ENCODE peak calls at places on chromosomes 4 and X, in ten cellular contexts. B is K562, M is psoas muscle, N is transverse colon, O is mucosa of descending colon, G is ascending aorta, W is sigmoid colon, X is SJSA1, I is aorta, Q is testis. Z is an unnamed sample. For H3K4me1, the result is how much of the 10 kb centered on the place peaks cover.

GRCh38 chr4:120616041-120616440 is 306.5 kb downstream of the PRDM5 start:
- DNase-seq in B (no peak), M (no peak), N (no peak), O (no peak), G (no peak), W (no peak), X (no peak), I (no peak), Q (no peak), Z (no peak)

GRCh38 chrX:149527705-149528104 is 13.1 kb upstream of the EOLA1 start:
- DNase-seq in B (peak), M (no peak), N (no peak), O (no peak), G (no peak), W (no peak), X (no peak), I (no peak), Q (no peak), Z (peak)

GRCh38 chr4:23903859-23904438 is 14.1 kb upstream of the PPARGC1A start:
- DNase-seq in B (no peak), M (no peak), N (no peak), O (no peak), G (no peak), W (no peak), X (no peak), I (no peak), Q (no peak), Z (no peak)

GRCh38 chr4:189341881-189342280 is 598.8 kb upstream of the FRG1 start:
- DNase-seq in B (no peak), M (no peak), N (no peak), O (no peak), G (no peak), W (no peak), X (no peak), I (no peak), Q (no peak), Z (no peak)

GRCh38 chrX:97524997-97525396 is 641.3 kb downstream of the RPA4 start:
- DNase-seq in B (no peak), M (no peak), N (no peak), O (no peak), G (no peak), W (no peak), X (no peak), I (no peak), Q (no peak), Z (no peak)

GRCh38 chr4:145130788-145131398 is 32.8 kb downstream of the ABCE1 start:
- DNase-seq in B (no peak), M (no peak), N (no peak), O (no peak), G (no peak), W (no peak), X (no peak), I (no peak), Q (no peak), Z (peak)

GRCh38 chrX:47849776-47850175 is 13.1 kb downstream of the ZNF81 start:
- DNase-seq in B (no peak), M (no peak), N (no peak), O (no peak), G (no peak), W (no peak), X (no peak), I (no peak), Q (no peak), Z (no peak)

GRCh38 chr4:244471-244870 is 60.8 kb downstream of the ZNF732 start:
- DNase-seq in B (peak), M (no peak), N (peak), O (peak), G (no peak), W (peak), X (no peak), I (no peak), Q (peak), Z (peak)

GRCh38 chr4:120771907-120772306 is 150.6 kb downstream of the PRDM5 start:
- DNase-seq in B (no peak), M (no peak), N (no peak), O (no peak), G (no peak), W (no peak), X (no peak), I (no peak), Q (no peak), Z (no peak)

GRCh38 chr4:1572521-1572920 is 111.6 kb downstream of the FAM53A start:
- DNase-seq in B (peak), M (no peak), N (no peak), O (peak), G (no peak), W (peak), X (no peak), I (peak), Q (no peak), Z (no peak)

GRCh38 chr4:186158021-186158859 is 33.1 kb upstream of the CYP4V2 start:
- DNase-seq in B (no peak), M (no peak), N (no peak), O (no peak), G (no peak), W (no peak), X (no peak), I (no peak), Q (no peak), Z (no peak)

GRCh38 chrX:25028726-25029125 is 13.0 kb upstream of the ARX start:
- DNase-seq in B (no peak), M (no peak), N (no peak), O (no peak), G (no peak), W (no peak), X (no peak), I (no peak), Q (no peak), Z (no peak)

GRCh38 chr4:13322681-13323101 is 161.4 kb downstream of the RAB28 start:
- DNase-seq in B (no peak), M (no peak), N (no peak), O (no peak), G (no peak), W (no peak), X (no peak), I (no peak), Q (no peak), Z (no peak)

GRCh38 chr4:155692990-155693659 is 26.5 kb downstream of the GUCY1A1 start:
- DNase-seq in B (no peak), M (no peak), N (no peak), O (no peak), G (no peak), W (no peak), X (no peak), I (no peak), Q (no peak), Z (no peak)

GRCh38 chr4:8307126-8307525 is 37.6 kb downstream of the HTRA3 start:
- DNase-seq in B (no peak), M (no peak), N (no peak), O (no peak), G (no peak), W (peak), X (no peak), I (peak), Q (no peak), Z (no peak)

GRCh38 chr4:123559955-123560669 is 163.5 kb downstream of the SPRY1 start:
- DNase-seq in B (no peak), M (no peak), N (no peak), O (no peak), G (no peak), W (no peak), X (no peak), I (no peak), Q (no peak), Z (no peak)

GRCh38 chrX:1387141-1387776 is 4.7 kb downstream of the SLC25A6 start:
- DNase-seq in B (peak), M (peak), N (no peak), O (peak), G (no peak), W (peak), X (peak), I (peak), Q (peak), Z (no peak)

GRCh38 chrX:49053223-49054072 is 5.4 kb upstream of the CCDC120 start:
- DNase-seq in B (peak), M (peak), N (peak), O (peak), G (no peak), W (peak), X (peak), I (peak), Q (peak), Z (peak)

GRCh38 chr4:122163301-122163700 is 11.2 kb downstream of the BLTP1 start:
- DNase-seq in B (no peak), M (no peak), N (no peak), O (no peak), G (no peak), W (no peak), X (no peak), I (no peak), Q (no peak), Z (no peak)

GRCh38 chrX:107537815-107538214 is 88.4 kb downstream of the FRMPD3 start:
- DNase-seq in B (peak), M (no peak), N (no peak), O (no peak), G (no peak), W (no peak), X (peak), I (no peak), Q (peak), Z (peak)

GRCh38 chrX:120087289-120088017 is 10.0 kb upstream of the RHOXF2B start:
- DNase-seq in B (no peak), M (no peak), N (no peak), O (no peak), G (no peak), W (no peak), X (no peak), I (no peak), Q (no peak), Z (no peak)

GRCh38 chrX:101191217-101191750 is 28.3 kb upstream of the DRP2 start:
- DNase-seq in B (peak), M (peak), N (no peak), O (no peak), G (no peak), W (no peak), X (no peak), I (peak), Q (peak), Z (no peak)

GRCh38 chrX:47637546-47638195 is 7.9 kb upstream of the CFP start:
- DNase-seq in B (peak), M (peak), N (peak), O (peak), G (no peak), W (no peak), X (no peak), I (no peak), Q (peak), Z (peak)

GRCh38 chr4:129261584-129261983 is 165.6 kb downstream of the C4orf33 start:
- DNase-seq in B (no peak), M (no peak), N (no peak), O (no peak), G (no peak), W (no peak), X (no peak), I (no peak), Q (no peak), Z (no peak)

GRCh38 chr4:129264008-129264657 is 168.2 kb downstream of the C4orf33 start:
- DNase-seq in B (no peak), M (no peak), N (no peak), O (no peak), G (no peak), W (no peak), X (no peak), I (no peak), Q (no peak), Z (no peak)
- H3K4me1 ChIP-seq in B (under half), M (under half), N (under half), O (under half), G (under half), W (under half), X (under half), I (under half), Q (under half), Z (under half)

DNA sequence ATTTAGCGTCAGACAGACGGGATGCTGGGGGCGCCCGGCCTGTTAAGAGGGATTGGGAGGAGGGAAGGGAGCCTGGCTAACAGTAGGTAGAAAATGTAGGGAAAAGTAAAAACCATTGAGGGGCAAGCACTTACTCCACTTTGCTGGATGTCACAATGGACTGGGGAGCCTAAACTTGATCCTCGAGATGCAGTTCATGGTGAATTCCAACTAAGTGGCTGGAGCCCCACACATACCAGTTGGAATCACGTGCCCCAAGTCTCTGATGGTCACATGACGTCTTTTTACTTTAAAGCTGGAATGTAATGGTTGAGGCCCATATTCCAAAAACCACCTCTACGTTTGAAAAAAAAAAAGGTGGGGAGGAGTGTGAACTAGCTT is 1.5 kb downstream of the PLS3 start:
- DNase-seq in B (no peak), M (no peak), N (no peak), O (no peak), G (no peak), W (no peak), X (no peak), I (no peak), Q (no peak), Z (no peak)
- H3K4me1 ChIP-seq in B (under half), M (under half), N (under half), O (under half), G (under half), W (under half), X (under half), I (under half), Q (under half), Z (under half)

GRCh38 chr4:37680089-37680488 is 6.1 kb downstream of the RELL1 start:
- DNase-seq in B (no peak), M (no peak), N (no peak), O (no peak), G (no peak), W (no peak), X (no peak), I (no peak), Q (no peak), Z (no peak)
- H3K4me1 ChIP-seq in B (under half), M (half or more), N (half or more), O (under half), G (under half), W (under half), X (under half), I (under half), Q (under half), Z (under half)

DNA sequence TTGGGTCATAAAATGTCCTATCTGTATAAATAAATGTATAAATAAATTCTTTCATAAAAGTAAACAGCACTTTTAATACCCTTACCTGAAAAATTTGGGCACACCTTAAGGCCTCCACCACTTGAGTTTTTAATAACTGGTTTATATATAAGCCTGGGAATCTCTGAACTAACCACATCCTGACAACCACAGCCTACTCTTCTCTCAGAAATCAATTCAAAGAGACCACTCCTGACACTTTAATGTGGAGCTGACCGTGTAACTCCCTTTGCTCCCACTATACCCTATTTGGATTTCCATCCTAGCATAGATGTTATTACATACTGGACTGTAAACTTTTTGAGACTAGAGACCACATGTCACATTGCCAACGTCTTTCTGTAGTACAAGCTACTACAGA is 3.5 kb downstream of the FBXL5 start:
- DNase-seq in B (no peak), M (no peak), N (no peak), O (no peak), G (no peak), W (no peak), X (no peak), I (no peak), Q (no peak), Z (peak)
- H3K4me1 ChIP-seq in B (under half), M (half or more), N (under half), O (under half), G (under half), W (half or more), X (under half), I (under half), Q (under half), Z (half or more)

DNA sequence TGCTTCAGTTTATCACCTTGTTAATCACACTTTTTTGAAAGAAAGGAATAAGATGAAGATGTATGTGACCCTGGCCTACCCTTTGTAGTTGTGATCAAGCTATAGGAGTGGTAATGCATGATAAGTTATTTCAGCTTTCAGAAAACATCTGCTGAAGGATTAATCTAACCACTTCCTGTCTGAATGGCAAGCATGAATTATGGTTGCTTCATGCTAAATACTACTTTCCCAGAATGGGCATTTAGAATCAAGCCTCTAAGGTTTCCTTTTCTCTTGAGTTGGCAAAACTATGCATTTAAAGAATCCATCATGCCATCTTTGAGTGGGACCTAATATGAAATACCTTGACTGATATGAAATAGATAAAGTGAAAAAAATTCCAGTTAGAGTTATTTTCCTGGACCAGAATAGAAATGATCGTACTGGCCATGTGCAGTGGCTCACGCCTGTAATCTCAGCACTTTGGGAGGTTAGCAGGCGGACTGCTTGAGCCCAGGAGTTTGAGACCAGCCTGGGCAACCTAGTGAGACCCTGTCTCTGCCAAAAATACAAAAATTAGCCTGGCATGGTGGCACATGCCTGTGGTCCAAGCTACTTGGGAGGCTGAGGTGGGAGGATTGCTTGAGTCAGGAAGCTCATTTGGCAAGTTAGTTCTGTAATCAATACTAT is 59.1 kb downstream of the ANXA3 start:
- DNase-seq in B (peak), M (no peak), N (no peak), O (no peak), G (no peak), W (no peak), X (no peak), I (no peak), Q (no peak), Z (peak)
- H3K4me1 ChIP-seq in B (half or more), M (under half), N (under half), O (under half), G (under half), W (under half), X (under half), I (under half), Q (under half), Z (under half)

GRCh38 chr4:26351685-26352084 is 30.9 kb downstream of the RBPJ start:
- DNase-seq in B (no peak), M (no peak), N (no peak), O (no peak), G (no peak), W (no peak), X (no peak), I (no peak), Q (no peak), Z (no peak)

GRCh38 chr4:26360273-26360672 is 39.5 kb downstream of the RBPJ start:
- DNase-seq in B (no peak), M (no peak), N (no peak), O (no peak), G (no peak), W (no peak), X (no peak), I (no peak), Q (no peak), Z (no peak)

GRCh38 chr4:26354491-26354890 is 33.7 kb downstream of the RBPJ start:
- DNase-seq in B (no peak), M (no peak), N (no peak), O (no peak), G (no peak), W (no peak), X (no peak), I (no peak), Q (no peak), Z (no peak)

GRCh38 chr4:26355392-26356052 is 34.7 kb downstream of the RBPJ start:
- DNase-seq in B (no peak), M (no peak), N (no peak), O (no peak), G (no peak), W (no peak), X (no peak), I (no peak), Q (no peak), Z (no peak)

DNA sequence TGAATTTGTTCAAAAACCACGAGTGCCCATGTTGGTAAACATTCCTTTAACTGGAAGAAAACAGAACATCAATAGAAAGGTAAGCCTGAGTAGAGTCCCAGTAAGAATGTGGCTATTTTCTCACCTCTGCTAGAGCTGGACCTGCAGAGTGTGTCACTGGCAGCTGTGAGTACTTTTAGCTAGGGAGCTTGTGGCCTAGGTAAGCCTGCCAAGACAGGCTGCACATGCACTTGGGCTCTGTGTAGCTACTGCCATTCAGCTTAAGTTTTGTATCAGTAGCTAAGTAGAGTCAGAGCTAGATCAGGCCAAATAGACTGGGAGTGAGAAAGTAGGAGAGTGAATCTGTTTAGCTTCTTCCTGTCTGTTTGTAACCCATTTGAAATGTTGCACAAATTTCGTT is 35.3 kb downstream of the RBPJ start:
- DNase-seq in B (no peak), M (no peak), N (no peak), O (no peak), G (no peak), W (no peak), X (no peak), I (no peak), Q (no peak), Z (no peak)
- H3K4me1 ChIP-seq in B (under half), M (under half), N (under half), O (under half), G (under half), W (under half), X (under half), I (under half), Q (under half), Z (under half)

GRCh38 chr4:87017580-87018061 is 82.8 kb downstream of the AFF1 start:
- DNase-seq in B (peak), M (no peak), N (no peak), O (no peak), G (no peak), W (no peak), X (no peak), I (no peak), Q (no peak), Z (peak)

GRCh38 chr4:87010192-87010591 is 75.4 kb downstream of the AFF1 start:
- DNase-seq in B (no peak), M (no peak), N (no peak), O (no peak), G (no peak), W (no peak), X (no peak), I (no peak), Q (no peak), Z (no peak)

GRCh38 chr4:87012265-87012953 is 77.6 kb downstream of the AFF1 start:
- DNase-seq in B (no peak), M (no peak), N (no peak), O (no peak), G (no peak), W (no peak), X (no peak), I (no peak), Q (no peak), Z (no peak)

GRCh38 chr4:87011340-87012034 is 76.7 kb downstream of the AFF1 start:
- DNase-seq in B (no peak), M (no peak), N (no peak), O (no peak), G (no peak), W (no peak), X (peak), I (no peak), Q (no peak), Z (no peak)

DNA sequence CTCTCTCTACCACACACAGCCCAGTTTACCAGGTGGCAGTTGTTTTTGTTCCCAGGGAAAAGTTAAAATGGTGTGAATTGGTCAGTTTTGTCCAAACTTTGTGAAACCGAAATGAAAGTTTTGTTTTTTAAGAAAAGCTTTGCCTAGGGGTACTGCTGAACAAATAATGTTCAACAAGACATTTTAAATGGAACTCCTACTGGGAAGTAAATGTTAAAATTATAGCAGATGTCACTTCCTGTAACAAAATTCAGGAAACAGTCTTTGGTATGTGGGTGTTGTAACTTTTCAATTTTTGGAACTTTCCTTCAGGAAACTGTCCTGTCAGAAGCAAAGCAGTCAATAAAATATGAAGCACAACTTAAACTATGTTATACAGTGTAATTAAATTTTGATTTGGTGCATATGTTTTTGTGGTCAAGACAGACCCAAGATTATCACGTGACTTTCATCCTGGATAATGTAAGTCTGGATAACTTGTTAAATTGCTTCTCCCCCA is 79.5 kb downstream of the AFF1 start:
- DNase-seq in B (no peak), M (no peak), N (no peak), O (no peak), G (no peak), W (no peak), X (no peak), I (no peak), Q (no peak), Z (no peak)
- H3K4me1 ChIP-seq in B (half or more), M (half or more), N (half or more), O (half or more), G (under half), W (half or more), X (under half), I (under half), Q (under half), Z (under half)

GRCh38 chrX:72238183-72238582 is 644 bp downstream of the ERCC6L start:
- DNase-seq in B (no peak), M (no peak), N (no peak), O (no peak), G (no peak), W (no peak), X (no peak), I (no peak), Q (no peak), Z (no peak)
- H3K4me1 ChIP-seq in B (under half), M (under half), N (under half), O (under half), G (under half), W (under half), X (under half), I (under half), Q (under half), Z (under half)